ENCODE peak calls at places on chromosomes 7 and 10, in nine cellular contexts. F, P, H, I, Y, C, A, X and W are unnamed samples.

GRCh38 chr10:34489973-34490372 is 325.1 kb downstream of the PARD3 start:
- DNase-seq in H (no peak), Y (peak), C (peak), P (no peak), X (no peak), A (no peak), F (no peak), I (peak), W (no peak)

GRCh38 chr7:98621573-98622482 is 4.7 kb downstream of the NPTX2 start:
- DNase-seq in F (no peak), Y (no peak), C (no peak), P (no peak), H (no peak), I (no peak), X (no peak), A (no peak), W (no peak)

GRCh38 chr7:72153132-72153512 is 259.0 kb downstream of the CALN1 start:
- DNase-seq in Y (no peak), P (no peak), H (no peak), I (no peak), X (no peak), F (no peak), A (no peak), C (no peak), W (no peak)

GRCh38 chr10:71216751-71217265 is 4.4 kb downstream of the UNC5B start:
- DNase-seq in F (no peak), P (peak), X (no peak), C (no peak), A (no peak), Y (no peak), H (no peak), I (no peak), W (no peak)

GRCh38 chr10:26437637-26438461 is at the start of gene APBB1IP:
- DNase-seq in F (peak), C (no peak), X (no peak), Y (no peak), H (no peak), P (peak), I (no peak), A (peak), W (no peak)

GRCh38 chr10:43114031-43114742 is 24.1 kb upstream of the CSGALNACT2 start:
- DNase-seq in Y (no peak), P (no peak), A (no peak), F (no peak), H (no peak), X (no peak), C (no peak), I (no peak), W (no peak)

GRCh38 chr10:71084061-71084817 is 128.1 kb upstream of the UNC5B start:
- DNase-seq in H (no peak), Y (no peak), X (no peak), C (no peak), I (no peak), F (no peak), P (no peak), A (no peak), W (no peak)

GRCh38 chr10:100377830-100378229 is 30.8 kb downstream of the SCD start:
- DNase-seq in Y (no peak), C (no peak), H (no peak), A (no peak), X (no peak), F (no peak), P (no peak), I (no peak), W (no peak)

GRCh38 chr7:132461043-132461592 is 115.2 kb downstream of the PLXNA4 start:
- DNase-seq in I (no peak), X (no peak), C (no peak), H (no peak), F (no peak), Y (no peak), A (no peak), P (no peak), W (no peak)

GRCh38 chr10:26739087-26739631 is 41.7 kb downstream of the PDSS1 start:
- DNase-seq in Y (no peak), A (no peak), F (peak), I (no peak), H (no peak), X (no peak), P (no peak), C (no peak), W (no peak)